ENCODE peak calls at places on chromosome 6, in ten cellular contexts. B is stimulated activated CD4-positive, alpha-beta T cell treated with anti-CD3 and anti-CD28 coated beads, TNF-alpha, amount 100 ng/mL, for 48 hours; I is frontal cortex; A is NCI-H774; Q is globus pallidus; M is T47D; W is CD4-positive, CD25-positive, alpha-beta regulatory T cell; Z is stimulated activated CD8-positive, alpha-beta memory T cell treated with anti-CD3 and anti-CD28 coated beads, Interleukin-12 subunit alpha, Interleukin-12 subunit beta, amount 100 ng/mL, for 4 hours; J is epithelial cell of proximal tubule; N is foreskin fibroblast. X is an unnamed sample.
A peak's percentile ranks its signal among the peaks of the same experiment; 100 is the strongest.

GRCh38 chr6:5096482-5096881 is 11.3 kb downstream of the PPP1R3G start:
- DNase-seq in B (no peak), I (no peak), A (no peak), Q (no peak), M (no peak), W (no peak), Z (no peak), J (no peak), N (no peak), X (no peak)

GRCh38 chr6:118980063-118980462 is 45.1 kb upstream of the MCM9 start:
- DNase-seq in B (no peak), I (no peak), A (no peak), Q (no peak), M (no peak), W (no peak), Z (no peak), J (no peak), N (peak; percentile 77), X (no peak)

GRCh38 chr6:11855743-11856142 is 77.1 kb upstream of the ADTRP start:
- DNase-seq in B (no peak), I (no peak), A (no peak), Q (no peak), M (no peak), W (no peak), Z (no peak), J (no peak), N (no peak), X (no peak)

GRCh38 chr6:155958550-155958949 is 502.9 kb upstream of the NOX3 start:
- DNase-seq in B (no peak), I (no peak), A (no peak), Q (no peak), M (no peak), W (no peak), Z (no peak), J (no peak), N (no peak), X (no peak)

GRCh38 chr6:137303436-137303835 is 84.3 kb upstream of the IFNGR1 start:
- DNase-seq in B (no peak), I (no peak), A (no peak), Q (no peak), M (no peak), W (no peak), Z (no peak), J (no peak), N (no peak), X (no peak)

GRCh38 chr6:45710304-45710821 is 305.3 kb downstream of the CLIC5 start:
- DNase-seq in B (peak; percentile 84), I (no peak), A (no peak), Q (no peak), M (peak; percentile 45), W (peak; percentile 3), Z (peak; percentile 10), J (no peak), N (peak; percentile 55), X (no peak)

GRCh38 chr6:106113256-106113954 is 27.3 kb downstream of the PRDM1 start:
- DNase-seq in B (no peak), I (no peak), A (no peak), Q (no peak), M (no peak), W (no peak), Z (no peak), J (no peak), N (no peak), X (no peak)

GRCh38 chr6:122068291-122068769 is 331.1 kb upstream of the HSF2 start:
- DNase-seq in B (no peak), I (no peak), A (no peak), Q (no peak), M (no peak), W (no peak), Z (no peak), J (no peak), N (peak; percentile 32), X (no peak)

GRCh38 chr6:34950849-34951248 is 61.8 kb downstream of the ANKS1A start:
- DNase-seq in B (no peak), I (no peak), A (no peak), Q (no peak), M (no peak), W (no peak), Z (no peak), J (no peak), N (no peak), X (no peak)

GRCh38 chr6:117829594-117830319 is 77.3 kb upstream of the SLC35F1 start:
- DNase-seq in B (no peak), I (no peak), A (no peak), Q (no peak), M (peak; percentile 49), W (no peak), Z (no peak), J (no peak), N (peak; percentile 2), X (no peak)

GRCh38 chr6:111478749-111479148 is 4.3 kb downstream of the REV3L start:
- DNase-seq in B (no peak), I (peak; percentile 25), A (peak; percentile 60), Q (peak; percentile 58), M (peak; percentile 71), W (no peak), Z (no peak), J (no peak), N (peak; percentile 71), X (no peak)

GRCh38 chr6:134310817-134311216 is 7.1 kb downstream of the SGK1 start:
- DNase-seq in B (no peak), I (no peak), A (no peak), Q (no peak), M (no peak), W (no peak), Z (no peak), J (no peak), N (no peak), X (no peak)

GRCh38 chr6:79631800-79632172 is 657 bp downstream of the SH3BGRL2 start:
- DNase-seq in B (no peak), I (no peak), A (no peak), Q (no peak), M (no peak), W (no peak), Z (no peak), J (no peak), N (no peak), X (no peak)

GRCh38 chr6:52741872-52742271 is 21.4 kb downstream of the GSTA2 start:
- DNase-seq in B (no peak), I (no peak), A (no peak), Q (no peak), M (no peak), W (no peak), Z (no peak), J (no peak), N (no peak), X (no peak)

GRCh38 chr6:16393326-16393725 is 154.9 kb downstream of the GMPR start:
- DNase-seq in B (no peak), I (no peak), A (no peak), Q (no peak), M (no peak), W (no peak), Z (no peak), J (no peak), N (no peak), X (no peak)

GRCh38 chr6:71373943-71374342 is 85.3 kb downstream of the OGFRL1 start:
- DNase-seq in B (no peak), I (no peak), A (no peak), Q (no peak), M (no peak), W (no peak), Z (no peak), J (no peak), N (no peak), X (no peak)

X was measured in upper lobe of left lung.